ENCODE peak calls at places on chromosomes 7 and 10, in ten cellular contexts. J is mammary epithelial cell, D is endodermal cell, T is GM23248, N is HCT116, M is H9, F is IMR-90, O is fibroblast of lung, R is PC-3, S is neural progenitor cell. H is an unnamed sample.

GRCh38 chr7:153301908-153302307 is 542.4 kb downstream of the ACTR3B start:
- DNase-seq in J (no peak), D (no peak), T (no peak), N (no peak), M (no peak), F (no peak), O (no peak), R (no peak), S (peak; percentile 47), H (no peak)

GRCh38 chr10:124242365-124242764 is 149.0 kb upstream of the CHST15 start:
- DNase-seq in J (no peak), D (no peak), T (no peak), N (no peak), M (no peak), F (no peak), O (no peak), R (no peak), S (no peak), H (no peak)

GRCh38 chr7:918441-919113 is 35.9 kb downstream of the ADAP1 start:
- DNase-seq in J (no peak), D (no peak), T (no peak), N (no peak), M (no peak), F (no peak), O (no peak), R (no peak), S (no peak), H (no peak)

GRCh38 chr10:68508090-68508489 is 19.2 kb downstream of the SLC25A16 start:
- DNase-seq in J (no peak), D (no peak), T (no peak), N (no peak), M (no peak), F (no peak), O (no peak), R (no peak), S (no peak), H (no peak)

GRCh38 chr10:118721005-118721876 is 33.5 kb downstream of the CACUL1 start:
- DNase-seq in J (peak; percentile 31), D (peak; percentile 73), T (peak; percentile 56), N (peak; percentile 50), M (no peak), F (peak; percentile 62), O (peak; percentile 73), R (peak; percentile 80), S (peak; percentile 47), H (peak; percentile 87)

GRCh38 chr10:77398558-77398957 is 239.1 kb downstream of the KCNMA1 start:
- DNase-seq in J (no peak), D (no peak), T (no peak), N (no peak), M (no peak), F (peak; percentile 40), O (peak; percentile 45), R (peak; percentile 81), S (no peak), H (peak; percentile 24)

GRCh38 chr7:66330961-66331360 is 125.8 kb downstream of the TPST1 start:
- DNase-seq in J (no peak), D (no peak), T (peak; percentile 38), N (no peak), M (no peak), F (peak; percentile 52), O (peak; percentile 83), R (no peak), S (no peak), H (peak; percentile 29)

GRCh38 chr10:3935933-3936359 is 150.9 kb upstream of the KLF6 start:
- DNase-seq in J (no peak), D (no peak), T (peak; percentile 39), N (no peak), M (no peak), F (no peak), O (peak; percentile 56), R (peak; percentile 59), S (no peak), H (peak; percentile 39)

GRCh38 chr7:8418627-8419245 is 14.7 kb upstream of the NXPH1 start:
- DNase-seq in J (peak; percentile 30), D (peak; percentile 75), T (peak; percentile 73), N (peak; percentile 57), M (peak; percentile 36), F (peak; percentile 40), O (peak; percentile 74), R (peak; percentile 70), S (peak; percentile 86), H (peak; percentile 78)

GRCh38 chr7:51103718-51104117 is 212.9 kb downstream of the COBL start:
- DNase-seq in J (no peak), D (no peak), T (no peak), N (no peak), M (no peak), F (no peak), O (no peak), R (no peak), S (no peak), H (no peak)

GRCh38 chr7:152382244-152382643 is 53.6 kb downstream of the KMT2C start:
- DNase-seq in J (no peak), D (no peak), T (no peak), N (no peak), M (no peak), F (no peak), O (no peak), R (no peak), S (no peak), H (no peak)

GRCh38 chr7:83648464-83649241 is at the start of gene SEMA3E:
- DNase-seq in J (peak; percentile 38), D (peak; percentile 90), T (peak; percentile 65), N (peak; percentile 15), M (peak; percentile 65), F (peak; percentile 35), O (peak; percentile 64), R (peak; percentile 52), S (peak; percentile 70), H (peak; percentile 56)

GRCh38 chr10:59190332-59190731 is 13.9 kb downstream of the PHYHIPL start:
- DNase-seq in J (no peak), D (no peak), T (no peak), N (no peak), M (no peak), F (no peak), O (no peak), R (no peak), S (no peak), H (no peak)

GRCh38 chr7:4791738-4792536 is 16.5 kb downstream of the AP5Z1 start:
- DNase-seq in J (no peak), D (peak; percentile 96), T (peak; percentile 88), N (peak; percentile 26), M (peak; percentile 91), F (peak; percentile 15), O (peak; percentile 48), R (no peak), S (peak; percentile 93), H (peak; percentile 77)

DNA sequence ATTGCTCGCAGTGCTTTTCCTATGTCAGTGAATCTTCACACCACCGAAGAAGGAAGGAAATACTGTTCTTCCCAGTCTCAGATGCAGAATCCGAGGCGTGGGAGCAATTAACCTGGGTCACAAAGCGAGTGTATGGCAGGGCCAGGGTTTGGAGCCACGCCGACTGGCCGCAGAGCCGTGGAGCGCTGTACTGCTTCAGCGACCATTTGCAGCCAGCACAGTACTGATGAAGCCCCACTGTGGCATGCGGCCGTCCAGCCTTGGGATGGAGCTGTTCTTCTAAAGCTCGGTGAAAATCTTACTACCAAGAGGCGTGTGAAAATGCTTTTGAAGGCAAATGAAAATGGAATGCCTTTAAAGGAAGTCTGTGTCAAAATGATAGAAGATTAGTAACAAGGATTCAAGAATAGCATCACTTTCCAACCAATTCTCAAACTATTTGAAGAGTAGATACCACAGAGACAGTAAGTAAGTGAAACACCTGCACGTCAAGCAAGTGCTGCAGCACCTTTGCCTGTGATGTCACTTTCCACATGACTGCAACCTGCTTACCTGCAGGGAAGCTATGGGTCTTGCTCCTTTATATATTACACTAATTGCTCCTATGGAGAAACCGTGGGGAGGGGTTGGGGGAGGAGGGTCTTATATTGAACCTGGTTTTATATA is 4.9 kb downstream of the PPP2R2D start:
- DNase-seq in J (no peak), D (no peak), T (no peak), N (no peak), M (no peak), F (no peak), O (no peak), R (no peak), S (no peak), H (no peak)
- H3K4me1 ChIP-seq in J (peaks cover 39% of the 10 kb centered on the region), D (peaks cover 2% of the 10 kb centered on the region), T (peaks cover 17% of the 10 kb centered on the region), N (peaks cover 26% of the 10 kb centered on the region), M (no peaks in the 10 kb centered on the region), F (peaks cover 13% of the 10 kb centered on the region), O (peaks cover 5% of the 10 kb centered on the region), R (peaks cover 47% of the 10 kb centered on the region), S (peaks cover 6% of the 10 kb centered on the region), H (peaks cover 37% of the 10 kb centered on the region)

GRCh38 chr10:13078912-13079775 is 20.8 kb upstream of the OPTN start:
- DNase-seq in J (no peak), D (peak; percentile 86), T (no peak), N (no peak), M (peak; percentile 80), F (no peak), O (no peak), R (no peak), S (peak; percentile 89), H (no peak)
- H3K9me3 ChIP-seq in J (peaks cover 11% of the 10 kb centered on the region), D (peaks cover 29% of the 10 kb centered on the region), T (no peaks in the 10 kb centered on the region), N (peaks cover 18% of the 10 kb centered on the region), M (peaks cover 12% of the 10 kb centered on the region), F (peaks cover 35% of the 10 kb centered on the region), O (no peaks in the 10 kb centered on the region), R (no peaks in the 10 kb centered on the region), S (no peaks in the 10 kb centered on the region), H (peaks cover 48% of the 10 kb centered on the region)

DNA sequence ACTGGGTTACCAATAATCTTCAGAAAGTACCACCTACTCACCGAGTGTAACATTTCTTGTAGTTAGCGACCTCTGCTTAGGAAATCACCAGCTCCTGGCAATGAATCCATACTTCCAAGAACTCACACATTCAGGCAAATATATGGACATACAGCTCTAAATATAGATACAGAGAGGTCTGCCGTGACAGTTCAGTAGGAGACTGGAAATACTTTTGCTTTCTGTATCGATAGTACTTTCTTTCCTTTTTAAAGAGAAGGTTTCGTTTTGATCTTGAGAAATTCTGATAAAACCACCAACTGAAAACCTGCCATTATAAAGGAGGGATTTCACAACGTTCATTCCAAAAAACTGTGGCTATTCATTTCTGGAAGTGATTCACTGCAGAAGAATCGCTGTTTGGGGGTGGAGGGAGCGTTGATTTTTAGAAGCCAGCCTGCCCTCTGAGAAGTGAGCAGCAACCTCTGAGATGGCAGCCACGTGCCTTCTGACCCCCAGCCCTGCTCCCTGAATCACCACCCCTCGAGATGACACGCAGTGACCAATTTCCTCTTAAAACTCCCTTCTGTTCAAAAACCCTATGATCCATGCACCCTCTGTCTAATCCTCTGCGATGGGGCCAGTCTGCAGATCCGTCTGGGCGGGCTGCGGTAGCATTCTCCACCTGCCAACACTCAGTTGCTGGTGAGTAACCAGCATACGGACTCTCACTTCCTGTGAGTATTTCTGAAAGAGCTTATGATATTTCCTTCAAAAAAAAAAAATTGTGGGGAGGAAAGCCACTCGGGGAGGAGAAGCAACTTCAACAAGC is 179.1 kb upstream of the KLF14 start:
- DNase-seq in J (peak; percentile 99), D (no peak), T (peak; percentile 99), N (peak; percentile 91), M (no peak), F (peak; percentile 99), O (peak; percentile 98), R (peak; percentile 96), S (peak; percentile 41), H (peak; percentile 96)
- H3K9ac ChIP-seq in J (peak overlapping the region; percentile 99), D (no peak overlapping the region), T (peak overlapping the region; percentile 100), N (peak overlapping the region; percentile 80), M (no peak overlapping the region), F (peak overlapping the region; percentile 99), O (peak overlapping the region; percentile 89), R (peak overlapping the region; percentile 94), S (no peak overlapping the region), H (peak overlapping the region; percentile 96)

DNA sequence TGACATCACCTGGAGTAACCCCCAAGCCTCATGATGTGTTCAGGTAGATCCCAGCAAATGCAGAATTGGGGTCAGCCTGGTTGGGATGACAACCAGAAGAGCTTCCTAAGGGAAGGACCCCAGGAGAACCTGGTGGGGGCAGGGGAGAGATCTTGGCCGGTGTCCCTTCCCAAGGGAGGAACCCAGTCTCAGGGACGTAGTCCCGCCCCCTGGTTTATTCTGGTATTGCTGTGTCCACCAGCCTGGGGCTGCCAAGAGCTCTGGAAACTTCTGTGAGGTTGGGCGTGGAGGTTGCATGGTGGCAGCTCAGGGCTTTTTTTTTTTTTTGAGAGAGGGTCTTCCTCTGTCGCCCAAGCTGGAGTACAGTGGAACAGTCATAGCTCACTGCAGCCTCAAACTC is 19.4 kb downstream of the GTF2IRD1 start:
- DNase-seq in J (no peak), D (peak; percentile 47), T (no peak), N (no peak), M (no peak), F (no peak), O (no peak), R (no peak), S (no peak), H (no peak)
- H3K4me1 ChIP-seq in J (peaks cover 30% of the 10 kb centered on the region), D (no peaks in the 10 kb centered on the region), T (peaks cover 13% of the 10 kb centered on the region), N (peaks cover 43% of the 10 kb centered on the region), M (no peaks in the 10 kb centered on the region), F (peaks cover 19% of the 10 kb centered on the region), O (peaks cover 10% of the 10 kb centered on the region), R (peaks cover 39% of the 10 kb centered on the region), S (peaks cover 4% of the 10 kb centered on the region), H (peaks cover 11% of the 10 kb centered on the region)

H was measured in adipocyte.